ENCODE peak calls at places on chromosomes 7 and 10, in ten cellular contexts. One of them, this sample, is unnamed.

GRCh38 chr10:91378061-91378460 is 32.1 kb upstream of the HECTD2 start:
- DNase-seq in Panc1: no peak
- DNase-seq in activated CD8-positive, alpha-beta T cell treated with anti-CD3 and anti-CD28 coated beads for 36 hours: peak; percentile 47
- DNase-seq in GF-D8: no peak
- DNase-seq in germinal center: no peak
- DNase-seq in adipocyte: no peak
- DNase-seq in frontal cortex: no peak
- DNase-seq in AG08395: no peak
- DNase-seq in H9: no peak
- DNase-seq in stimulated activated CD8-positive, alpha-beta memory T cell treated with anti-CD3 and anti-CD28 coated beads, Interleukin-15, amount 100 ng/mL, for 24 hours: no peak
- DNase-seq in this sample: peak; percentile 11

GRCh38 chr7:12888727-12889126 is 201.3 kb downstream of the ARL4A start:
- DNase-seq in stimulated activated CD8-positive, alpha-beta memory T cell treated with anti-CD3 and anti-CD28 coated beads, Interleukin-15, amount 100 ng/mL, for 24 hours: no peak
- DNase-seq in activated CD8-positive, alpha-beta T cell treated with anti-CD3 and anti-CD28 coated beads for 36 hours: no peak
- DNase-seq in frontal cortex: no peak
- DNase-seq in H9: no peak
- DNase-seq in adipocyte: peak; percentile 53
- DNase-seq in AG08395: peak; percentile 41
- DNase-seq in GF-D8: no peak
- DNase-seq in germinal center: no peak
- DNase-seq in Panc1: no peak
- DNase-seq in this sample: peak; percentile 21

GRCh38 chr7:134691820-134692705 is 45.4 kb downstream of the BPGM start:
- DNase-seq in adipocyte: peak; percentile 95
- DNase-seq in activated CD8-positive, alpha-beta T cell treated with anti-CD3 and anti-CD28 coated beads for 36 hours: no peak
- DNase-seq in AG08395: peak; percentile 47
- DNase-seq in GF-D8: no peak
- DNase-seq in stimulated activated CD8-positive, alpha-beta memory T cell treated with anti-CD3 and anti-CD28 coated beads, Interleukin-15, amount 100 ng/mL, for 24 hours: no peak
- DNase-seq in Panc1: no peak
- DNase-seq in germinal center: no peak
- DNase-seq in frontal cortex: no peak
- DNase-seq in H9: no peak
- DNase-seq in this sample: peak; percentile 23

GRCh38 chr7:78779788-78780187 is 673.7 kb downstream of the MAGI2 start:
- DNase-seq in frontal cortex: no peak
- DNase-seq in AG08395: no peak
- DNase-seq in GF-D8: no peak
- DNase-seq in adipocyte: no peak
- DNase-seq in activated CD8-positive, alpha-beta T cell treated with anti-CD3 and anti-CD28 coated beads for 36 hours: no peak
- DNase-seq in H9: no peak
- DNase-seq in stimulated activated CD8-positive, alpha-beta memory T cell treated with anti-CD3 and anti-CD28 coated beads, Interleukin-15, amount 100 ng/mL, for 24 hours: no peak
- DNase-seq in Panc1: no peak
- DNase-seq in germinal center: no peak
- DNase-seq in this sample: no peak

GRCh38 chr10:69792361-69792760 is 9.3 kb upstream of the COL13A1 start:
- DNase-seq in GF-D8: no peak
- DNase-seq in Panc1: no peak
- DNase-seq in H9: no peak
- DNase-seq in AG08395: no peak
- DNase-seq in activated CD8-positive, alpha-beta T cell treated with anti-CD3 and anti-CD28 coated beads for 36 hours: no peak
- DNase-seq in stimulated activated CD8-positive, alpha-beta memory T cell treated with anti-CD3 and anti-CD28 coated beads, Interleukin-15, amount 100 ng/mL, for 24 hours: no peak
- DNase-seq in germinal center: no peak
- DNase-seq in adipocyte: no peak
- DNase-seq in frontal cortex: no peak
- DNase-seq in this sample: no peak

GRCh38 chr10:100567826-100568225 is 32.1 kb downstream of the HIF1AN start:
- DNase-seq in AG08395: no peak
- DNase-seq in H9: peak; percentile 15
- DNase-seq in frontal cortex: no peak
- DNase-seq in Panc1: no peak
- DNase-seq in GF-D8: no peak
- DNase-seq in germinal center: no peak
- DNase-seq in stimulated activated CD8-positive, alpha-beta memory T cell treated with anti-CD3 and anti-CD28 coated beads, Interleukin-15, amount 100 ng/mL, for 24 hours: no peak
- DNase-seq in adipocyte: no peak
- DNase-seq in activated CD8-positive, alpha-beta T cell treated with anti-CD3 and anti-CD28 coated beads for 36 hours: no peak
- DNase-seq in this sample: no peak

GRCh38 chr10:19651549-19651948 is 164.7 kb upstream of the PLXDC2 start:
- DNase-seq in germinal center: no peak
- DNase-seq in stimulated activated CD8-positive, alpha-beta memory T cell treated with anti-CD3 and anti-CD28 coated beads, Interleukin-15, amount 100 ng/mL, for 24 hours: no peak
- DNase-seq in H9: no peak
- DNase-seq in AG08395: peak; percentile 59
- DNase-seq in adipocyte: peak; percentile 68
- DNase-seq in activated CD8-positive, alpha-beta T cell treated with anti-CD3 and anti-CD28 coated beads for 36 hours: no peak
- DNase-seq in Panc1: no peak
- DNase-seq in GF-D8: no peak
- DNase-seq in frontal cortex: no peak
- DNase-seq in this sample: peak; percentile 53

GRCh38 chr7:141073173-141073640 is 657 bp upstream of the TMEM178B start:
- DNase-seq in GF-D8: no peak
- DNase-seq in H9: no peak
- DNase-seq in germinal center: peak; percentile 10
- DNase-seq in frontal cortex: peak; percentile 24
- DNase-seq in activated CD8-positive, alpha-beta T cell treated with anti-CD3 and anti-CD28 coated beads for 36 hours: peak; percentile 26
- DNase-seq in Panc1: no peak
- DNase-seq in adipocyte: peak; percentile 79
- DNase-seq in stimulated activated CD8-positive, alpha-beta memory T cell treated with anti-CD3 and anti-CD28 coated beads, Interleukin-15, amount 100 ng/mL, for 24 hours: no peak
- DNase-seq in AG08395: peak; percentile 25
- DNase-seq in this sample: peak; percentile 25

GRCh38 chr10:69458426-69459100 is 7.3 kb downstream of the TSPAN15 start:
- DNase-seq in GF-D8: no peak
- DNase-seq in H9: no peak
- DNase-seq in adipocyte: no peak
- DNase-seq in activated CD8-positive, alpha-beta T cell treated with anti-CD3 and anti-CD28 coated beads for 36 hours: no peak
- DNase-seq in stimulated activated CD8-positive, alpha-beta memory T cell treated with anti-CD3 and anti-CD28 coated beads, Interleukin-15, amount 100 ng/mL, for 24 hours: no peak
- DNase-seq in frontal cortex: no peak
- DNase-seq in AG08395: no peak
- DNase-seq in germinal center: no peak
- DNase-seq in Panc1: no peak
- DNase-seq in this sample: peak; percentile 54

GRCh38 chr10:100653957-100654834 is 91.2 kb upstream of the PAX2 start:
- DNase-seq in germinal center: peak; percentile 23
- DNase-seq in stimulated activated CD8-positive, alpha-beta memory T cell treated with anti-CD3 and anti-CD28 coated beads, Interleukin-15, amount 100 ng/mL, for 24 hours: no peak
- DNase-seq in frontal cortex: no peak
- DNase-seq in GF-D8: no peak
- DNase-seq in activated CD8-positive, alpha-beta T cell treated with anti-CD3 and anti-CD28 coated beads for 36 hours: peak; percentile 70
- DNase-seq in adipocyte: peak; percentile 39
- DNase-seq in H9: peak; percentile 66
- DNase-seq in AG08395: peak; percentile 20
- DNase-seq in Panc1: no peak
- DNase-seq in this sample: no peak

GRCh38 chr7:27519801-27520200 is 142.9 kb downstream of the HIBADH start:
- DNase-seq in AG08395: no peak
- DNase-seq in GF-D8: no peak
- DNase-seq in frontal cortex: no peak
- DNase-seq in H9: no peak
- DNase-seq in stimulated activated CD8-positive, alpha-beta memory T cell treated with anti-CD3 and anti-CD28 coated beads, Interleukin-15, amount 100 ng/mL, for 24 hours: no peak
- DNase-seq in activated CD8-positive, alpha-beta T cell treated with anti-CD3 and anti-CD28 coated beads for 36 hours: no peak
- DNase-seq in germinal center: no peak
- DNase-seq in Panc1: no peak
- DNase-seq in adipocyte: no peak
- DNase-seq in this sample: no peak

GRCh38 chr10:80491251-80492102 is 37.4 kb downstream of the TSPAN14 start:
- DNase-seq in Panc1: no peak
- DNase-seq in stimulated activated CD8-positive, alpha-beta memory T cell treated with anti-CD3 and anti-CD28 coated beads, Interleukin-15, amount 100 ng/mL, for 24 hours: no peak
- DNase-seq in AG08395: no peak
- DNase-seq in adipocyte: no peak
- DNase-seq in H9: no peak
- DNase-seq in frontal cortex: no peak
- DNase-seq in activated CD8-positive, alpha-beta T cell treated with anti-CD3 and anti-CD28 coated beads for 36 hours: no peak
- DNase-seq in germinal center: no peak
- DNase-seq in GF-D8: peak; percentile 97
- DNase-seq in this sample: peak; percentile 96

GRCh38 chr10:67141300-67141699 is 215.5 kb downstream of the LRRTM3 start:
- DNase-seq in frontal cortex: no peak
- DNase-seq in germinal center: no peak
- DNase-seq in AG08395: no peak
- DNase-seq in H9: no peak
- DNase-seq in activated CD8-positive, alpha-beta T cell treated with anti-CD3 and anti-CD28 coated beads for 36 hours: no peak
- DNase-seq in GF-D8: no peak
- DNase-seq in stimulated activated CD8-positive, alpha-beta memory T cell treated with anti-CD3 and anti-CD28 coated beads, Interleukin-15, amount 100 ng/mL, for 24 hours: no peak
- DNase-seq in adipocyte: no peak
- DNase-seq in Panc1: no peak
- DNase-seq in this sample: no peak

GRCh38 chr7:79691094-79691493 is 237.6 kb upstream of the MAGI2 start:
- DNase-seq in adipocyte: no peak
- DNase-seq in Panc1: no peak
- DNase-seq in AG08395: no peak
- DNase-seq in activated CD8-positive, alpha-beta T cell treated with anti-CD3 and anti-CD28 coated beads for 36 hours: no peak
- DNase-seq in stimulated activated CD8-positive, alpha-beta memory T cell treated with anti-CD3 and anti-CD28 coated beads, Interleukin-15, amount 100 ng/mL, for 24 hours: no peak
- DNase-seq in H9: no peak
- DNase-seq in frontal cortex: no peak
- DNase-seq in GF-D8: no peak
- DNase-seq in germinal center: no peak
- DNase-seq in this sample: no peak

GRCh38 chr10:103847909-103848468 is 7.4 kb downstream of the SH3PXD2A start:
- DNase-seq in H9: peak; percentile 56
- DNase-seq in frontal cortex: no peak
- DNase-seq in GF-D8: no peak
- DNase-seq in AG08395: no peak
- DNase-seq in activated CD8-positive, alpha-beta T cell treated with anti-CD3 and anti-CD28 coated beads for 36 hours: peak; percentile 58
- DNase-seq in Panc1: no peak
- DNase-seq in stimulated activated CD8-positive, alpha-beta memory T cell treated with anti-CD3 and anti-CD28 coated beads, Interleukin-15, amount 100 ng/mL, for 24 hours: no peak
- DNase-seq in germinal center: no peak
- DNase-seq in adipocyte: no peak
- DNase-seq in this sample: no peak

GRCh38 chr7:25031432-25031831 is 51.5 kb upstream of the OSBPL3 start:
- DNase-seq in activated CD8-positive, alpha-beta T cell treated with anti-CD3 and anti-CD28 coated beads for 36 hours: peak; percentile 7
- DNase-seq in stimulated activated CD8-positive, alpha-beta memory T cell treated with anti-CD3 and anti-CD28 coated beads, Interleukin-15, amount 100 ng/mL, for 24 hours: no peak
- DNase-seq in Panc1: no peak
- DNase-seq in adipocyte: no peak
- DNase-seq in H9: no peak
- DNase-seq in germinal center: no peak
- DNase-seq in GF-D8: no peak
- DNase-seq in frontal cortex: no peak
- DNase-seq in AG08395: no peak
- DNase-seq in this sample: peak; percentile 52

GRCh38 chr10:124323806-124324205 is 94.9 kb downstream of the OAT start:
- DNase-seq in frontal cortex: no peak
- DNase-seq in AG08395: no peak
- DNase-seq in H9: no peak
- DNase-seq in activated CD8-positive, alpha-beta T cell treated with anti-CD3 and anti-CD28 coated beads for 36 hours: no peak
- DNase-seq in germinal center: no peak
- DNase-seq in stimulated activated CD8-positive, alpha-beta memory T cell treated with anti-CD3 and anti-CD28 coated beads, Interleukin-15, amount 100 ng/mL, for 24 hours: no peak
- DNase-seq in GF-D8: no peak
- DNase-seq in Panc1: no peak
- DNase-seq in adipocyte: no peak
- DNase-seq in this sample: no peak

GRCh38 chr10:17851611-17852010 is 42.5 kb downstream of the MRC1 start:
- DNase-seq in germinal center: no peak
- DNase-seq in activated CD8-positive, alpha-beta T cell treated with anti-CD3 and anti-CD28 coated beads for 36 hours: no peak
- DNase-seq in adipocyte: no peak
- DNase-seq in frontal cortex: no peak
- DNase-seq in H9: no peak
- DNase-seq in Panc1: no peak
- DNase-seq in GF-D8: peak; percentile 23
- DNase-seq in AG08395: no peak
- DNase-seq in stimulated activated CD8-positive, alpha-beta memory T cell treated with anti-CD3 and anti-CD28 coated beads, Interleukin-15, amount 100 ng/mL, for 24 hours: no peak
- DNase-seq in this sample: no peak

This sample was measured in renal cortical epithelial cell.